ENCODE peak calls at places on chromosome 14, in eight cellular contexts. B is neural progenitor cell; G is fibroblast of lung; K is K562; D is CD8-positive, alpha-beta T cell; P is GM23338; L is left lung; X is left ventricle myocardium inferior. W is an unnamed sample.
A peak's percentile ranks its signal among the peaks of the same experiment; 100 is the strongest.

GRCh38 chr14:97850886-97851285 is 1053.7 kb downstream of the VRK1 start:
- DNase-seq in K (no peak), L (no peak), G (no peak), B (no peak), P (no peak), X (no peak), D (no peak), W (no peak)

GRCh38 chr14:97699026-97699425 is 901.8 kb downstream of the VRK1 start:
- DNase-seq in D (no peak), P (no peak), X (no peak), K (no peak), G (no peak), L (no peak), B (no peak), W (no peak)

GRCh38 chr14:76767681-76768055 is 6.4 kb downstream of the VASH1 start:
- DNase-seq in D (no peak), P (no peak), L (no peak), K (no peak), G (no peak), B (no peak), X (no peak), W (no peak)

GRCh38 chr14:34051966-34052657 is 101.2 kb upstream of the EGLN3 start:
- DNase-seq in P (no peak), X (no peak), D (no peak), L (no peak), G (peak; percentile 12), B (no peak), K (no peak), W (no peak)

GRCh38 chr14:92964124-92965109 is 41.5 kb downstream of the CHGA start:
- DNase-seq in D (no peak), G (no peak), P (no peak), X (peak; percentile 20), B (no peak), K (no peak), L (peak; percentile 58), W (no peak)

GRCh38 chr14:103696027-103696402 is 19.2 kb downstream of the XRCC3 start:
- DNase-seq in K (no peak), D (no peak), P (no peak), G (no peak), L (no peak), B (no peak), X (peak; percentile 12), W (no peak)

GRCh38 chr14:60720962-60721330 is 3.2 kb downstream of the SIX4 start:
- DNase-seq in D (no peak), P (no peak), K (no peak), G (no peak), L (no peak), B (peak; percentile 30), X (no peak), W (no peak)

GRCh38 chr14:90060965-90061848 is 587 bp upstream of the KCNK13 start:
- DNase-seq in B (peak; percentile 42), P (peak; percentile 63), K (peak; percentile 35), D (no peak), X (no peak), L (no peak), G (no peak), W (peak; percentile 84)

GRCh38 chr14:61475316-61475715 is 153.9 kb downstream of the PRKCH start:
- DNase-seq in P (peak; percentile 88), D (no peak), X (no peak), B (peak; percentile 86), K (peak; percentile 44), G (peak; percentile 90), L (no peak), W (peak; percentile 69)

GRCh38 chr14:104678346-104678745 is 11.1 kb upstream of the INF2 start:
- DNase-seq in D (no peak), B (peak; percentile 57), L (peak; percentile 65), P (no peak), X (peak; percentile 54), K (peak; percentile 54), G (peak; percentile 34), W (peak; percentile 84)

GRCh38 chr14:74548881-74549280 is 55.3 kb downstream of the ISCA2 start:
- DNase-seq in L (no peak), D (no peak), B (no peak), K (no peak), P (no peak), G (peak; percentile 85), X (peak; percentile 83), W (no peak)

GRCh38 chr14:92760524-92760805 is 12.0 kb upstream of the LGMN start:
- DNase-seq in D (no peak), P (no peak), G (no peak), B (no peak), X (no peak), L (no peak), K (no peak), W (no peak)

GRCh38 chr14:50967719-50968266 is 23.5 kb upstream of the PYGL start:
- DNase-seq in X (no peak), L (no peak), B (no peak), G (no peak), P (no peak), K (no peak), D (no peak), W (no peak)

GRCh38 chr14:79281244-79282199 is 929.8 kb downstream of the DIO2 start:
- DNase-seq in G (no peak), X (no peak), B (peak; percentile 20), K (no peak), L (no peak), D (no peak), P (peak; percentile 41), W (peak; percentile 38)
- H3K4me3 ChIP-seq in G (no peak overlapping the region), X (peak overlapping the region; percentile 64), B (peak overlapping the region; percentile 59), K (no peak overlapping the region), L (no peak overlapping the region), D (no peak overlapping the region), P (peak overlapping the region; percentile 79), W (no peak overlapping the region)

DNA sequence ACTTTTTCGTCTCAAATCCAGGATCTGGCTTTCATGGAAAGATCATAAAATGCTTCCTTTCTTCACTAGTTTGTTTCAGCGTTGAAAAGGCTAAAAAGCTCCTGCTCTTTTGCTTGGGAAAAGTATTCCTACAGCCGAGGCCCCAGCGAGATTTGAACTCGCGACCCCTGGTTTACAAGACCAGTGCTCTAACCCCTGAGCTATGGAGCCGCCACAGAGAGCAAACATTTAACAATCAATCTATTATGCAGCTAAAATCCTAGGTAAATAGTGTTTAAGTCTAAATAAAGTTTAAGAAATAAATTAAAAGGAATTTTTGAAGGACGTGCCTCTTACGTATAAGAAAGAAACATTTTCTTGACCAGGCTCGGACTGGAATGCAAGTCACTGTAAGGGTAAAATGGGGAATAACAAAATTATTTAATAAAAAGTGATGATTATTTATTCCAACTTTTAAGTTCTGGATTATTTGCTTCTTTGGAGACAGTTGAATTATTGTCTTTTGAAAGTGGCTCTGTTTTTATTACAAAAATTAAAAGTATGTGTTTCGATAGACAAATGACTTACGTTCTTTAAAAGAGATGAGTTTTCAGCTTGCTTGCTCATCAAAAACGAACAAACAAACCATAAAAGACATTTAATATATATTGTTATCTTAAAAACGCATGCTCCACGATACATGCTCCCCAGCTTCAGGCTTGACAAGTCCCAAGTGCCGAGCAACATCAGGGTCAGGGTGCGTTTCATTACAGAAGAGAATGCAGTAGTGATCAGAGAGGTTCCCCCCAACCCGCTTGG is 10.3 kb downstream of the OR6S1 start:
- DNase-seq in G (peak; percentile 65), B (peak; percentile 70), L (no peak), K (peak; percentile 32), X (no peak), D (no peak), P (peak; percentile 73), W (no peak)
- H3K27me3 ChIP-seq in G (peaks cover 5% of the 10 kb centered on the region), B (peaks cover 97% of the 10 kb centered on the region), L (peaks cover 100% of the 10 kb centered on the region), K (peaks cover 5% of the 10 kb centered on the region), X (peaks cover 47% of the 10 kb centered on the region), D (no peaks in the 10 kb centered on the region), P (peaks cover 60% of the 10 kb centered on the region), W (peaks cover 27% of the 10 kb centered on the region)

GRCh38 chr14:94384342-94384741 is 4.1 kb downstream of the SERPINA1 start:
- DNase-seq in K (no peak), L (peak; percentile 35), P (no peak), X (no peak), D (no peak), B (no peak), G (no peak), W (peak; percentile 4)

GRCh38 chr14:94382684-94383663 is 5.4 kb downstream of the SERPINA1 start:
- DNase-seq in K (no peak), D (no peak), B (no peak), L (no peak), X (no peak), G (no peak), P (no peak), W (peak; percentile 12)

GRCh38 chr14:94382099-94382498 is 6.3 kb downstream of the SERPINA1 start:
- DNase-seq in X (no peak), B (no peak), L (no peak), D (no peak), G (no peak), P (no peak), K (no peak), W (no peak)

GRCh38 chr14:94385553-94386057 is 2.8 kb downstream of the SERPINA1 start:
- DNase-seq in B (no peak), P (no peak), X (no peak), L (no peak), G (no peak), K (no peak), D (no peak), W (peak; percentile 12)

DNA sequence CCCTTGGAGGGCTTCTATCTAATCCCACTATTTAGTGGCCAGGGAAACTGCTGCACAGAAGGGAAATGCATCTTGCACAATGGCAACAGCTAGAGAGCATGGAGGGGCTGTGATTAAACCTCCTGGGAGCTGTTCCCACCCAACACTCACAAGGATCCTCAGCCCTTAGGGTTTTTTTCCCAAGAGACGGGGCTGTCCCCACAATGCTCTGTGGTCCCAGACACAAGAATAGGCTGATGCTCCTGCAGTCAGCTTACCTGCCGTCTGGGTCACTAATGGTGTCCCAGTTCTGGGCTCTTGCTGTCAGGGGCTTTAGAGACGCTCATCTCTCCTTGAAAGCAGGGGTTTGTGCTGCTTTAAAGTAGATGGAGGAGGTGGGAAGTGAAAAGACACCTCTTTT is 4.6 kb downstream of the SERPINA1 start:
- DNase-seq in X (no peak), L (no peak), P (no peak), D (no peak), B (no peak), K (no peak), G (no peak), W (peak; percentile 20)
- H3K4me3 ChIP-seq in X (no peak overlapping the region), L (no peak overlapping the region), P (no peak overlapping the region), D (no peak overlapping the region), B (no peak overlapping the region), K (no peak overlapping the region), G (no peak overlapping the region), W (no peak overlapping the region)

DNA sequence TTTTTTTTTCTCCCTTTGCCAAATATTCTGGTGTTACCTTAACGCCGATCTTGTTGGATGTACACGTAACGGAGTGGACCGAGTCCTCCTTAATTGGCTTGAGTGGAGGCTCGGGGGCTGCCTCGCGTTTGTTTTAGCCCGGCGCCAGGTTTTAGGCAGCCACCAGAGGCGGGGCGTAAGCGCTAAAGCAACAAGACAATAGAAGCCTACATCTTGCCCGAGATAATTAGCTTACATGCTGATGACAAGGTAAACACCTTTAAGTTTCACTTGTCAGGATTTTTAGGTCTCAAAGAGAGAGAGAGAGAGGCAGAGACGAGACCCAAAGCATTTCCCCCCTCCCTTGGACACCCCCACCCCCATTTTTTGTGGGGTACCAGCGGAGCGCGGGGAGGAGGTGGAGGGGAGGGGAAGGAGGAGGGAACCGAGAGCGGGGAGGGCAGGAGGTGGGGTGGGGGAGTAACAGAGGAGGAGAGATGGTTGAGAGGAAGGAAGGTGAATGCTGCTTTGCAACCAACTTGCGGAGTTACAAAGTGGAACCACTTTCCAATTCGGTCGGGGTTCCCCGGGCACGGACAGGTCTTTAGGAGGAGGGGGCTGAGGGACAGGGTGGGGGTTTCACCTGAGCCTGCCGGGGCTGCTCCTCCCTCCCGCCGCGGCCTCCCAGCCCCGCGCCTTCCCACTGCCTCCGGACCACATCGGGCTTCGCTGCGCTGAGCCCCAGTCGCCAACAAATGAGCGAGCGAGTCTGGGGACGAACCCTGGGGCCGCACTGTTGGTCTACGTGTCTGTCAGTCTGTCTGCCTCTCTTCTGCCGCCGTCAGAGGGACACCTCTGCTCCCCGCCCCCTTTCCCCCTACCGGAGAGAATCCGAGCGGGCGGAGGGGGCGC is at the start of gene NKX2-1:
- DNase-seq in X (no peak), P (peak; percentile 87), D (no peak), L (peak; percentile 85), B (peak; percentile 61), K (no peak), G (no peak), W (peak; percentile 93)
- H3K27me3 ChIP-seq in X (peaks cover 100% of the 10 kb centered on the region), P (peaks cover 100% of the 10 kb centered on the region), D (peaks cover 17% of the 10 kb centered on the region), L (peaks cover 100% of the 10 kb centered on the region), B (peaks cover 100% of the 10 kb centered on the region), K (peaks cover 62% of the 10 kb centered on the region), G (peaks cover 77% of the 10 kb centered on the region), W (peaks cover 99% of the 10 kb centered on the region)

W was measured in H7.